ENCODE peak calls at places on chromosome 12, in six cellular contexts. P, M, N, C, L and Y are unnamed samples.

GRCh38 chr12:111557271-111558106 is 41.6 kb downstream of the ATXN2 start:
- DNase-seq in P (no peak), M (no peak), N (no peak), C (no peak), L (peak; percentile 69), Y (no peak)

GRCh38 chr12:119505001-119505400 is 88.6 kb upstream of the TMEM233 start:
- DNase-seq in P (peak; percentile 32), M (peak; percentile 19), N (no peak), C (no peak), L (peak; percentile 3), Y (no peak)

GRCh38 chr12:110245278-110245868 is 35.7 kb upstream of the ATP2A2 start:
- DNase-seq in P (peak; percentile 36), M (no peak), N (no peak), C (peak; percentile 23), L (no peak), Y (peak; percentile 54)

GRCh38 chr12:6384499-6385436 is 806 bp downstream of the LTBR start:
- DNase-seq in P (peak; percentile 37), M (no peak), N (no peak), C (no peak), L (no peak), Y (no peak)

GRCh38 chr12:89474615-89475014 is 50.0 kb downstream of the GALNT4 start:
- DNase-seq in P (no peak), M (no peak), N (no peak), C (no peak), L (no peak), Y (no peak)

GRCh38 chr12:18428416-18428815 is 167.1 kb downstream of the PIK3C2G start:
- DNase-seq in P (peak; percentile 30), M (peak; percentile 7), N (no peak), C (no peak), L (peak; percentile 11), Y (no peak)

GRCh38 chr12:108772247-108772646 is 40.9 kb upstream of the CORO1C start:
- DNase-seq in P (no peak), M (no peak), N (no peak), C (no peak), L (no peak), Y (peak; percentile 44)

GRCh38 chr12:49762468-49762847 is 21.1 kb downstream of the TMBIM6 start:
- DNase-seq in P (no peak), M (no peak), N (no peak), C (no peak), L (no peak), Y (no peak)

GRCh38 chr12:76025601-76026575 is 5.7 kb downstream of the PHLDA1 start:
- DNase-seq in P (peak; percentile 91), M (peak; percentile 8), N (no peak), C (no peak), L (peak; percentile 51), Y (no peak)

GRCh38 chr12:107126688-107127481 is 33.5 kb upstream of the CRY1 start:
- DNase-seq in P (peak; percentile 42), M (peak; percentile 22), N (no peak), C (no peak), L (no peak), Y (no peak)

GRCh38 chr12:86137936-86138335 is 118.3 kb downstream of the MGAT4C start:
- DNase-seq in P (peak; percentile 81), M (peak; percentile 64), N (no peak), C (no peak), L (peak; percentile 89), Y (no peak)

GRCh38 chr12:118821386-118821928 is 159.9 kb upstream of the SRRM4 start:
- DNase-seq in P (no peak), M (no peak), N (no peak), C (no peak), L (no peak), Y (no peak)

GRCh38 chr12:44240186-44240585 is 404.3 kb downstream of the TMEM117 start:
- DNase-seq in P (no peak), M (no peak), N (no peak), C (no peak), L (no peak), Y (no peak)

GRCh38 chr12:127509066-127509778 is 757.7 kb upstream of the TMEM132C start:
- DNase-seq in P (peak; percentile 65), M (no peak), N (no peak), C (no peak), L (peak; percentile 95), Y (no peak)

GRCh38 chr12:57031228-57031670 is 14.9 kb upstream of the TAC3 start:
- DNase-seq in P (peak; percentile 32), M (peak; percentile 69), N (no peak), C (peak; percentile 53), L (no peak), Y (no peak)

GRCh38 chr12:123948401-123949117 is 24.1 kb downstream of the CCDC92 start:
- DNase-seq in P (no peak), M (no peak), N (no peak), C (no peak), L (no peak), Y (no peak)

GRCh38 chr12:45966486-45966885 is 23.9 kb downstream of the SCAF11 start:
- DNase-seq in P (no peak), M (peak; percentile 4), N (no peak), C (no peak), L (peak; percentile 89), Y (no peak)

GRCh38 chr12:121513464-121514183 is 67.2 kb downstream of the KDM2B start:
- DNase-seq in P (peak; percentile 34), M (peak; percentile 84), N (no peak), C (no peak), L (no peak), Y (no peak)

GRCh38 chr12:33672879-33673577 is 233.4 kb upstream of the SYT10 start:
- DNase-seq in P (no peak), M (no peak), N (no peak), C (no peak), L (no peak), Y (no peak)

GRCh38 chr12:66438601-66439000 is 136.3 kb downstream of the HELB start:
- DNase-seq in P (peak; percentile 58), M (no peak), N (no peak), C (no peak), L (peak; percentile 21), Y (no peak)

GRCh38 chr12:18818584-18818983 is 80.7 kb downstream of the CAPZA3 start:
- DNase-seq in P (no peak), M (no peak), N (no peak), C (no peak), L (no peak), Y (no peak)

GRCh38 chr12:5806376-5807089 is 138.5 kb downstream of the ANO2 start:
- DNase-seq in P (peak; percentile 71), M (no peak), N (no peak), C (no peak), L (peak; percentile 68), Y (no peak)

GRCh38 chr12:13348464-13348863 is 151.9 kb downstream of the EMP1 start:
- DNase-seq in P (no peak), M (no peak), N (no peak), C (no peak), L (no peak), Y (no peak)